ENCODE peak calls at places on chromosomes 4 and X, in eight cellular contexts. One of them, this sample, is unnamed.

GRCh38 chrX:11564546-11564945 is 101.2 kb downstream of the ARHGAP6 start:
- DNase-seq in astrocyte: no peak
- DNase-seq in PC-9: no peak
- DNase-seq in PC-3: no peak
- DNase-seq in GM23338: no peak
- DNase-seq in GM23248: peak; percentile 19
- DNase-seq in hepatocyte: no peak
- DNase-seq in fibroblast of lung: peak; percentile 34
- DNase-seq in this sample: no peak

GRCh38 chr4:12545845-12546244 is 938.3 kb downstream of the RAB28 start:
- DNase-seq in PC-3: no peak
- DNase-seq in GM23338: no peak
- DNase-seq in astrocyte: no peak
- DNase-seq in PC-9: no peak
- DNase-seq in GM23248: no peak
- DNase-seq in fibroblast of lung: no peak
- DNase-seq in hepatocyte: no peak
- DNase-seq in this sample: no peak

GRCh38 chrX:25020391-25021131 is 4.8 kb upstream of the ARX start:
- DNase-seq in fibroblast of lung: no peak
- DNase-seq in PC-3: no peak
- DNase-seq in GM23248: no peak
- DNase-seq in GM23338: peak; percentile 68
- DNase-seq in PC-9: no peak
- DNase-seq in astrocyte: no peak
- DNase-seq in hepatocyte: peak; percentile 66
- DNase-seq in this sample: no peak

GRCh38 chr4:151987606-151988005 is 226.8 kb upstream of the GATB start:
- DNase-seq in GM23248: no peak
- DNase-seq in fibroblast of lung: no peak
- DNase-seq in astrocyte: peak; percentile 3
- DNase-seq in hepatocyte: no peak
- DNase-seq in PC-3: no peak
- DNase-seq in GM23338: no peak
- DNase-seq in PC-9: no peak
- DNase-seq in this sample: no peak

GRCh38 chrX:151790421-151791160 is 56.0 kb downstream of the CNGA2 start:
- DNase-seq in PC-9: no peak
- DNase-seq in GM23248: peak; percentile 7
- DNase-seq in GM23338: no peak
- DNase-seq in PC-3: no peak
- DNase-seq in hepatocyte: no peak
- DNase-seq in astrocyte: peak; percentile 85
- DNase-seq in fibroblast of lung: peak; percentile 1
- DNase-seq in this sample: no peak

GRCh38 chrX:82458207-82458754 is 1049.8 kb upstream of the POU3F4 start:
- DNase-seq in GM23338: no peak
- DNase-seq in hepatocyte: peak; percentile 16
- DNase-seq in PC-9: no peak
- DNase-seq in fibroblast of lung: no peak
- DNase-seq in PC-3: no peak
- DNase-seq in GM23248: no peak
- DNase-seq in astrocyte: no peak
- DNase-seq in this sample: no peak

GRCh38 chrX:41045960-41046567 is 39.2 kb upstream of the USP9X start:
- DNase-seq in PC-3: no peak
- DNase-seq in astrocyte: peak; percentile 9
- DNase-seq in hepatocyte: peak; percentile 31
- DNase-seq in fibroblast of lung: peak; percentile 85
- DNase-seq in GM23338: peak; percentile 44
- DNase-seq in PC-9: no peak
- DNase-seq in GM23248: peak; percentile 43
- DNase-seq in this sample: no peak

GRCh38 chr4:20337261-20337664 is 85.6 kb downstream of the SLIT2 start:
- DNase-seq in PC-9: no peak
- DNase-seq in GM23248: no peak
- DNase-seq in GM23338: no peak
- DNase-seq in hepatocyte: no peak
- DNase-seq in fibroblast of lung: no peak
- DNase-seq in astrocyte: peak; percentile 55
- DNase-seq in PC-3: no peak
- DNase-seq in this sample: no peak

GRCh38 chrX:55135171-55135570 is 46.4 kb downstream of the PAGE2 start:
- DNase-seq in PC-3: peak; percentile 55
- DNase-seq in hepatocyte: peak; percentile 54
- DNase-seq in GM23248: peak; percentile 47
- DNase-seq in GM23338: peak; percentile 20
- DNase-seq in PC-9: no peak
- DNase-seq in fibroblast of lung: peak; percentile 39
- DNase-seq in astrocyte: peak; percentile 4
- DNase-seq in this sample: peak; percentile 8

GRCh38 chrX:85375333-85375738 is 4.1 kb downstream of the POF1B start:
- DNase-seq in GM23248: no peak
- DNase-seq in PC-3: no peak
- DNase-seq in GM23338: no peak
- DNase-seq in hepatocyte: peak; percentile 34
- DNase-seq in PC-9: no peak
- DNase-seq in astrocyte: no peak
- DNase-seq in fibroblast of lung: no peak
- DNase-seq in this sample: no peak

GRCh38 chr4:1241466-1241935 is 7.4 kb downstream of the CTBP1 start:
- DNase-seq in PC-9: no peak
- DNase-seq in astrocyte: no peak
- DNase-seq in fibroblast of lung: no peak
- DNase-seq in hepatocyte: no peak
- DNase-seq in GM23338: no peak
- DNase-seq in PC-3: no peak
- DNase-seq in GM23248: no peak
- DNase-seq in this sample: no peak

DNA sequence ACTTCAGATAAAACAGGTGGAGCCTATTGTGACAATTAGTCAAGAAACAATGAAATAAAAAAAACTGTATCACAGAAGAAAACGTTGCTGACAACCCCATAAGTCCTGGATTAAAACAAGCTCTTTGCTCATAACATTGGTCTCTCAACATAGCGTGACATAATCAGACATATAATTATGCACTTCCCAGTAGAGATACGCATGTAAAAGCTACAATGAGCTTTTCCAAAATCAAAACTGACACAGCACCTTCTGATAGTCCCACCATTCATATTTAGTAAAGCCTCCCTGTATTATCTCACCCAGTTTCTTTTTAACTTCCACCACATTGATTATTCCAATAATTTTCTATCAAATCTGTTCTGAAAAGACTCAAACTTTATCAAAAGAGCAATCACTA is 372.1 kb upstream of the SMIM31 start:
- DNase-seq in PC-9: no peak
- DNase-seq in GM23248: no peak
- DNase-seq in PC-3: no peak
- DNase-seq in GM23338: no peak
- DNase-seq in hepatocyte: no peak
- DNase-seq in astrocyte: no peak
- DNase-seq in fibroblast of lung: no peak
- DNase-seq in this sample: no peak
- H3K4me2 ChIP-seq in PC-9: no peak overlapping the region
- H3K4me2 ChIP-seq in GM23248: no peak overlapping the region
- H3K4me2 ChIP-seq in PC-3: no peak overlapping the region
- H3K4me2 ChIP-seq in GM23338: no peak overlapping the region
- H3K4me2 ChIP-seq in hepatocyte: peak overlapping the region; percentile 92
- H3K4me2 ChIP-seq in astrocyte: no peak overlapping the region
- H3K4me2 ChIP-seq in fibroblast of lung: no peak overlapping the region
- H3K4me2 ChIP-seq in this sample: no peak overlapping the region

DNA sequence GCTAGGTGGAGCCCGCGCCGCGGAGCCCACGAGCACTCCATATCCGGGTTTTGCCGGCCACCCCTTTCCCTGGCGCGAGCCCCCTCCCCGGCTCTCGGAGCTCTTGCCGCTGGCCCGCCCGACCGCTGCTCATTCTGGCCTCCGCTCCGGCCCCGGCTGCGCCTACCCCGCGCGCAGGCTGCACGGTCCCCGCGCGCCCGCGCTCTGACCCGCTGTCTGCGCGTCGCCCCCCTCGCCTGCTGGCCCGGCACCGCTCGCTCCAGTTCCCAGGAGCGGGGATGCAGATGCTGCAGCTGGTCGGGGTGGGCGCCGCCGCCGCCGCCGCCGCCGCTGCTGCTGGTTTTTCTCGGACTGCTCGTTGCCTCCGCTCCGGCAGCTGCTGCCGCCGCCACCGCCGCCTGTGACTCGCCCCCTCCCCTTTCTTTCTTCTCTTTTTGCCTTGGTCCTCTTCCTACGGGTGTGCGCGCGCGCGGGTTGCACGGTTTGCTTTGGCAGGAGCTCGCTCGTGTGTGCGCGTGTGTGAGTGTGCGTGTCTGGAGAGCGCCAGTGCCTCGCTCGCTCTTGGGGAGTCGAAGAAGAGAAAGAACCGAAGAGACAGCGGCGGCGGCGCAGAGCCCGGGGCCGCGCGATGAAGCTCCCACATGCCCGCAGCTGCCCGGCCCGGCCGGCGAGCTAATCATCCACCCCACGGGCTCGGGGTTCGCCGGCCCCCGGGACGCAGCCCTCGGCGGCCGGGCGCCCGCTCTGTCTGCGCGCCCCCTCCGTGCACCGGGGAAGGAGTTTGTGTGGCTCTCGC is at the start of gene ADGRL3:
- DNase-seq in hepatocyte: peak; percentile 73
- DNase-seq in PC-9: no peak
- DNase-seq in astrocyte: peak; percentile 44
- DNase-seq in GM23338: peak; percentile 93
- DNase-seq in fibroblast of lung: peak; percentile 50
- DNase-seq in PC-3: no peak
- DNase-seq in GM23248: peak; percentile 9
- DNase-seq in this sample: peak; percentile 56
- TF ChIP-seq EZH2 in hepatocyte: no peak
- TF ChIP-seq EZH2 in PC-9: no peak
- TF ChIP-seq EZH2 in astrocyte: no peak
- TF ChIP-seq EZH2 in GM23338: peak; percentile 49
- TF ChIP-seq EZH2 in fibroblast of lung: no peak
- TF ChIP-seq EZH2 in PC-3: no peak
- TF ChIP-seq EZH2 in GM23248: no peak
- TF ChIP-seq EZH2 in this sample: no peak

GRCh38 chr4:175470141-175470540 is 341.9 kb downstream of the GPM6A start:
- DNase-seq in PC-9: peak; percentile 46
- DNase-seq in fibroblast of lung: no peak
- DNase-seq in hepatocyte: no peak
- DNase-seq in GM23248: peak; percentile 36
- DNase-seq in astrocyte: peak; percentile 64
- DNase-seq in GM23338: no peak
- DNase-seq in PC-3: peak; percentile 64
- DNase-seq in this sample: peak; percentile 18
- H3K4me2 ChIP-seq in PC-9: peak overlapping the region; percentile 2
- H3K4me2 ChIP-seq in fibroblast of lung: no peak overlapping the region
- H3K4me2 ChIP-seq in hepatocyte: no peak overlapping the region
- H3K4me2 ChIP-seq in GM23248: peak overlapping the region; percentile 68
- H3K4me2 ChIP-seq in astrocyte: peak overlapping the region; percentile 57
- H3K4me2 ChIP-seq in GM23338: no peak overlapping the region
- H3K4me2 ChIP-seq in PC-3: peak overlapping the region; percentile 47
- H3K4me2 ChIP-seq in this sample: no peak overlapping the region

GRCh38 chr4:153788419-153789276 is at the start of gene SFRP2:
- DNase-seq in hepatocyte: no peak
- DNase-seq in GM23248: peak; percentile 52
- DNase-seq in astrocyte: no peak
- DNase-seq in GM23338: peak; percentile 96
- DNase-seq in fibroblast of lung: no peak
- DNase-seq in PC-3: no peak
- DNase-seq in PC-9: no peak
- DNase-seq in this sample: no peak
- TF ChIP-seq EZH2 in hepatocyte: peak; percentile 85
- TF ChIP-seq EZH2 in GM23248: peak; percentile 94
- TF ChIP-seq EZH2 in astrocyte: peak; percentile 98
- TF ChIP-seq EZH2 in GM23338: no peak
- TF ChIP-seq EZH2 in fibroblast of lung: peak; percentile 96
- TF ChIP-seq EZH2 in PC-3: no peak
- TF ChIP-seq EZH2 in PC-9: no peak
- TF ChIP-seq EZH2 in this sample: peak; percentile 95

GRCh38 chrX:49291615-49292337 is 11.7 kb upstream of the GAGE10 start:
- DNase-seq in PC-9: no peak
- DNase-seq in GM23338: peak; percentile 81
- DNase-seq in GM23248: peak; percentile 58
- DNase-seq in PC-3: peak; percentile 64
- DNase-seq in hepatocyte: peak; percentile 65
- DNase-seq in astrocyte: peak; percentile 16
- DNase-seq in fibroblast of lung: peak; percentile 59
- DNase-seq in this sample: peak; percentile 20
- H3K4me2 ChIP-seq in PC-9: no peak overlapping the region
- H3K4me2 ChIP-seq in GM23338: no peak overlapping the region
- H3K4me2 ChIP-seq in GM23248: no peak overlapping the region
- H3K4me2 ChIP-seq in PC-3: no peak overlapping the region
- H3K4me2 ChIP-seq in hepatocyte: no peak overlapping the region
- H3K4me2 ChIP-seq in astrocyte: no peak overlapping the region
- H3K4me2 ChIP-seq in fibroblast of lung: no peak overlapping the region
- H3K4me2 ChIP-seq in this sample: no peak overlapping the region

DNA sequence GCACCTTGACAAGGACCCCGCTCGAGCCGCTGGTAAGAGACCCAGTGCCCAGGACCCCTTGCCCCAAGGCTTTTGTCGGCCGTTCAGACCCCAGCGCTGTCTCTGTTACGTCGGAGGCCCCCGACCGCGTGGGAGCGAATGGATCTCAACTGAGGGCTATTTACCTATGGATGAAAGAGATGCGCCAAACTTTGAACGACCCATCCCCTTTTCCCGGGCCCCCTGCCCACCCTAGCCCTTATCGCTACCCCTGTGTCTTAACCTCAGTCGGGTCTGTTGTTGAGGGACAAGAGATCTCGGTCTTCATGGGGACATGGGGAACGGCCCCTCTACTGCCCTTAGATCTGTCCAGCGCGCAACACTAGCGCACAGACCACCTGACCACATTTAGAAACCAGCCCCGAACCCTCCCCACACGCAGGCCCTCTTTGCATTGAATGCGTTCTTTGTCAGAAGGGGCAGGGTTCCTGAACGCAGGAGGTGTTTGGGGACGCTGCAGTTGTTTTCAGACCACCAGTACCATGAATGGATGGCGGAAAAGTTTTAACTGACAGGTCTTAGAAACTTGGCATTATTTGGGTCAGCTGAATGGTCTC is 617 bp downstream of the ARL9 start:
- DNase-seq in GM23338: peak; percentile 53
- DNase-seq in PC-9: no peak
- DNase-seq in PC-3: no peak
- DNase-seq in hepatocyte: peak; percentile 10
- DNase-seq in astrocyte: peak; percentile 5
- DNase-seq in fibroblast of lung: peak; percentile 13
- DNase-seq in GM23248: peak; percentile 10
- DNase-seq in this sample: no peak
- TF ChIP-seq EZH2 in GM23338: no peak
- TF ChIP-seq EZH2 in PC-9: no peak
- TF ChIP-seq EZH2 in PC-3: no peak
- TF ChIP-seq EZH2 in hepatocyte: no peak
- TF ChIP-seq EZH2 in astrocyte: no peak
- TF ChIP-seq EZH2 in fibroblast of lung: no peak
- TF ChIP-seq EZH2 in GM23248: no peak
- TF ChIP-seq EZH2 in this sample: no peak

GRCh38 chr4:45399116-45399515 is 672.8 kb upstream of the GNPDA2 start:
- DNase-seq in GM23248: no peak
- DNase-seq in PC-9: no peak
- DNase-seq in hepatocyte: no peak
- DNase-seq in PC-3: no peak
- DNase-seq in GM23338: no peak
- DNase-seq in fibroblast of lung: no peak
- DNase-seq in astrocyte: no peak
- DNase-seq in this sample: no peak
- H3K4me2 ChIP-seq in GM23248: no peak overlapping the region
- H3K4me2 ChIP-seq in PC-9: no peak overlapping the region
- H3K4me2 ChIP-seq in hepatocyte: no peak overlapping the region
- H3K4me2 ChIP-seq in PC-3: no peak overlapping the region
- H3K4me2 ChIP-seq in GM23338: no peak overlapping the region
- H3K4me2 ChIP-seq in fibroblast of lung: no peak overlapping the region
- H3K4me2 ChIP-seq in astrocyte: no peak overlapping the region
- H3K4me2 ChIP-seq in this sample: no peak overlapping the region